ENCODE peak calls at places on chromosomes 12 and 14, in six cellular contexts. M, X, R, I, J and N are unnamed samples. For H3K4me1, the result is how much of the 10 kb centered on the place peaks cover.

GRCh38 chr12:55659486-55660385 is 23.0 kb downstream of the OR10P1 start:
- DNase-seq in M (peak), X (peak), R (peak), I (peak), J (peak), N (peak)

GRCh38 chr14:73365727-73366126 is 92.6 kb downstream of the NUMB start:
- DNase-seq in M (no peak), X (no peak), R (no peak), I (no peak), J (peak), N (no peak)

GRCh38 chr12:31362115-31362758 is 36.3 kb upstream of the SINHCAF start:
- DNase-seq in M (no peak), X (no peak), R (peak), I (peak), J (no peak), N (peak)

GRCh38 chr14:51750542-51750941 is 98.8 kb downstream of the FRMD6 start:
- DNase-seq in M (no peak), X (no peak), R (no peak), I (no peak), J (no peak), N (no peak)

GRCh38 chr12:42119085-42119633 is 25.5 kb downstream of the GXYLT1 start:
- DNase-seq in M (no peak), X (no peak), R (no peak), I (no peak), J (peak), N (no peak)

GRCh38 chr14:33676135-33676566 is 274.7 kb downstream of the EGLN3 start:
- DNase-seq in M (peak), X (no peak), R (peak), I (no peak), J (no peak), N (peak)

GRCh38 chr12:91704446-91704845 is 441.2 kb downstream of the BTG1 start:
- DNase-seq in M (no peak), X (no peak), R (no peak), I (no peak), J (peak), N (no peak)

GRCh38 chr12:88562846-88563582 is 17.3 kb downstream of the KITLG start:
- DNase-seq in M (no peak), X (no peak), R (no peak), I (no peak), J (peak), N (no peak)

GRCh38 chr14:100617715-100618693 is 30.8 kb upstream of the BEGAIN start:
- DNase-seq in M (peak), X (no peak), R (peak), I (no peak), J (no peak), N (no peak)

GRCh38 chr14:101506211-101506920 is 54.9 kb upstream of the DIO3 start:
- DNase-seq in M (peak), X (peak), R (peak), I (no peak), J (no peak), N (no peak)

GRCh38 chr12:63844391-63845341 is at the start of gene SRGAP1:
- DNase-seq in M (peak), X (peak), R (peak), I (no peak), J (peak), N (peak)

GRCh38 chr12:63826002-63826585 is 18.4 kb upstream of the SRGAP1 start:
- DNase-seq in M (no peak), X (no peak), R (no peak), I (peak), J (peak), N (peak)

GRCh38 chr14:90553921-90554336 is 157.1 kb downstream of the CALM1 start:
- DNase-seq in M (peak), X (no peak), R (no peak), I (no peak), J (no peak), N (no peak)

GRCh38 chr12:91382081-91382543 is 199.5 kb upstream of the DCN start:
- DNase-seq in M (peak), X (peak), R (peak), I (peak), J (peak), N (peak)

GRCh38 chr14:100851946-100852620 is 26.2 kb downstream of the MEG3 start:
- DNase-seq in M (peak), X (no peak), R (no peak), I (no peak), J (no peak), N (no peak)

GRCh38 chr14:104749111-104749649 is 3.8 kb upstream of the SIVA1 start:
- DNase-seq in M (peak), X (no peak), R (peak), I (peak), J (peak), N (peak)

GRCh38 chr14:92802678-92803077 is 8.6 kb downstream of the GOLGA5 start:
- DNase-seq in M (no peak), X (no peak), R (no peak), I (no peak), J (no peak), N (no peak)

GRCh38 chr12:119008691-119009221 is 27.4 kb downstream of the SRRM4 start:
- DNase-seq in M (no peak), X (no peak), R (no peak), I (no peak), J (no peak), N (peak)

GRCh38 chr14:77026166-77026929 is 2.2 kb downstream of the IRF2BPL start:
- DNase-seq in M (peak), X (peak), R (no peak), I (no peak), J (peak), N (no peak)

GRCh38 chr14:77025744-77026165 is 2.8 kb downstream of the IRF2BPL start:
- DNase-seq in M (peak), X (no peak), R (no peak), I (no peak), J (no peak), N (no peak)

GRCh38 chr14:77022219-77022852 is 6.2 kb downstream of the IRF2BPL start:
- DNase-seq in M (no peak), X (no peak), R (peak), I (no peak), J (no peak), N (no peak)

GRCh38 chr14:77023001-77023996 is 5.2 kb downstream of the IRF2BPL start:
- DNase-seq in M (peak), X (peak), R (peak), I (no peak), J (peak), N (no peak)

GRCh38 chr14:77024171-77024627 is 4.3 kb downstream of the IRF2BPL start:
- DNase-seq in M (peak), X (peak), R (peak), I (no peak), J (peak), N (no peak)
- H3K4me3 ChIP-seq in M (peak), X (peak), R (peak), I (no peak), J (peak), N (no peak)

GRCh38 chr14:96105921-96106441 is 66.8 kb downstream of the C14orf132 start:
- DNase-seq in M (peak), X (no peak), R (peak), I (no peak), J (no peak), N (no peak)
- H3K27ac ChIP-seq in M (no peak), X (no peak), R (peak), I (no peak), J (peak), N (no peak)

GRCh38 chr14:93965287-93965821 is 11.0 kb downstream of the ASB2 start:
- DNase-seq in M (no peak), X (no peak), R (no peak), I (no peak), J (peak), N (no peak)

GRCh38 chr14:93964820-93965286 is 11.5 kb downstream of the ASB2 start:
- DNase-seq in M (no peak), X (no peak), R (no peak), I (no peak), J (no peak), N (no peak)

GRCh38 chr14:93964281-93964680 is 12.1 kb downstream of the ASB2 start:
- DNase-seq in M (no peak), X (no peak), R (no peak), I (no peak), J (no peak), N (no peak)

GRCh38 chr14:93962701-93963601 is 13.4 kb downstream of the ASB2 start:
- DNase-seq in M (no peak), X (no peak), R (peak), I (peak), J (peak), N (peak)

GRCh38 chr14:93963692-93964091 is 12.7 kb downstream of the ASB2 start:
- DNase-seq in M (no peak), X (no peak), R (no peak), I (peak), J (no peak), N (no peak)
- H3K4me1 ChIP-seq in M (under half), X (under half), R (under half), I (half or more), J (under half), N (under half)

GRCh38 chr12:7716391-7716790 is 5.2 kb downstream of the DPPA3 start:
- DNase-seq in M (no peak), X (no peak), R (no peak), I (peak), J (no peak), N (no peak)

GRCh38 chr12:7711133-7711532 is at the start of gene DPPA3:
- DNase-seq in M (no peak), X (no peak), R (no peak), I (no peak), J (no peak), N (no peak)

GRCh38 chr12:7709969-7710368 is 1.3 kb upstream of the DPPA3 start:
- DNase-seq in M (no peak), X (no peak), R (no peak), I (no peak), J (no peak), N (no peak)

DNA sequence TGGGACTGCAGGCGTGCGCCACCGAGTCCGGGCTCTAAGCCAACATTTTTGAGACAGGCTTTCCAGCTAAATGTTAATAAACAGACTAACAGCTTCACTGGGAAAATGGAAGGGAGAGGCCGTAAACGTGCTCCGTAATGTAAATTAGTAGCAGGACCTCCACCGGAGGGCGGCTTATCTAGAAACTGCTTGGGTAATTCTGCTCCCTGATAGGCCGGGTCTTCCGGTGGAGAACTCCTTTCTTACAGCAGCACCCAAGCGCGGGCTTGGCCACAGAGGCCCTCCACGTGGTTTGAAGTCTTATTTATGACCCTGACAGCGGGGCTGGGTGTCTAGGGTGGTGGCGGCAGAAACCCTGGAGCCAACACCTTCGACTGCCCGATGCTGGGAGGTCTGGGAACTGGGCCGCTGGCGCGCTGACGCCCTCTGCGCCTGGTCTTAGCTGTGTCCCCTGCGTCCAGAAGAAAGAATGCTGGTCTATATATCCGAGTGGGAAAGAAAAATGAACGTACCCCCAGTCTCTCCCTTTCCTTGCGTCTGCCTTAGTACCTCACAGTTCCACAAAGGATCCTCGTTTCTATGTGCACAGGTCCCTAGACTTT is 1.7 kb downstream of the DPPA3 start:
- DNase-seq in M (no peak), X (no peak), R (no peak), I (no peak), J (no peak), N (no peak)
- H3K4me3 ChIP-seq in M (no peak), X (no peak), R (no peak), I (no peak), J (no peak), N (no peak)